ENCODE peak calls at places on chromosomes 7 and 10, in eight cellular contexts. One of them, this sample, is unnamed.

GRCh38 chr7:20647908-20648776 is 32.7 kb downstream of the ABCB5 start:
- DNase-seq in SK-N-SH: peak
- DNase-seq in WTC11: peak
- DNase-seq in A549: peak
- DNase-seq in GM12878: no peak
- DNase-seq in HCT116: peak
- DNase-seq in endothelial cell of umbilical vein: peak
- DNase-seq in HepG2: peak
- DNase-seq in this sample: peak

GRCh38 chr7:138551102-138551501 is 91.0 kb downstream of the TRIM24 start:
- DNase-seq in SK-N-SH: no peak
- DNase-seq in WTC11: no peak
- DNase-seq in A549: no peak
- DNase-seq in GM12878: no peak
- DNase-seq in HCT116: no peak
- DNase-seq in endothelial cell of umbilical vein: no peak
- DNase-seq in HepG2: no peak
- DNase-seq in this sample: no peak

GRCh38 chr10:77625379-77625778 is 12.2 kb downstream of the KCNMA1 start:
- DNase-seq in SK-N-SH: no peak
- DNase-seq in WTC11: no peak
- DNase-seq in A549: no peak
- DNase-seq in GM12878: no peak
- DNase-seq in HCT116: no peak
- DNase-seq in endothelial cell of umbilical vein: no peak
- DNase-seq in HepG2: no peak
- DNase-seq in this sample: no peak

GRCh38 chr7:97006146-97006950 is 995 bp downstream of the DLX6 start:
- DNase-seq in SK-N-SH: peak
- DNase-seq in WTC11: peak
- DNase-seq in A549: peak
- DNase-seq in GM12878: no peak
- DNase-seq in HCT116: no peak
- DNase-seq in endothelial cell of umbilical vein: peak
- DNase-seq in HepG2: peak
- DNase-seq in this sample: peak

GRCh38 chr10:132493246-132493755 is 44.3 kb upstream of the INPP5A start:
- DNase-seq in SK-N-SH: no peak
- DNase-seq in WTC11: peak
- DNase-seq in A549: no peak
- DNase-seq in GM12878: no peak
- DNase-seq in HCT116: no peak
- DNase-seq in endothelial cell of umbilical vein: no peak
- DNase-seq in HepG2: no peak
- DNase-seq in this sample: no peak

GRCh38 chr7:92504563-92504962 is 23.8 kb downstream of the PEX1 start:
- DNase-seq in SK-N-SH: no peak
- DNase-seq in WTC11: no peak
- DNase-seq in A549: no peak
- DNase-seq in GM12878: no peak
- DNase-seq in HCT116: no peak
- DNase-seq in endothelial cell of umbilical vein: no peak
- DNase-seq in HepG2: peak
- DNase-seq in this sample: no peak

GRCh38 chr7:158683541-158683940 is 21.1 kb downstream of the NCAPG2 start:
- DNase-seq in SK-N-SH: no peak
- DNase-seq in WTC11: no peak
- DNase-seq in A549: no peak
- DNase-seq in GM12878: no peak
- DNase-seq in HCT116: no peak
- DNase-seq in endothelial cell of umbilical vein: peak
- DNase-seq in HepG2: peak
- DNase-seq in this sample: no peak

GRCh38 chr10:68871105-68871711 is 29.9 kb upstream of the DDX50 start:
- DNase-seq in SK-N-SH: no peak
- DNase-seq in WTC11: no peak
- DNase-seq in A549: peak
- DNase-seq in GM12878: no peak
- DNase-seq in HCT116: no peak
- DNase-seq in endothelial cell of umbilical vein: no peak
- DNase-seq in HepG2: peak
- DNase-seq in this sample: no peak

GRCh38 chr7:27186450-27187157 is 1.6 kb upstream of the HOXA11 start:
- DNase-seq in SK-N-SH: no peak
- DNase-seq in WTC11: no peak
- DNase-seq in A549: no peak
- DNase-seq in GM12878: no peak
- DNase-seq in HCT116: no peak
- DNase-seq in endothelial cell of umbilical vein: peak
- DNase-seq in HepG2: no peak
- DNase-seq in this sample: no peak

GRCh38 chr7:115249080-115249479 is 327.2 kb downstream of the MDFIC start:
- DNase-seq in SK-N-SH: no peak
- DNase-seq in WTC11: no peak
- DNase-seq in A549: no peak
- DNase-seq in GM12878: no peak
- DNase-seq in HCT116: no peak
- DNase-seq in endothelial cell of umbilical vein: peak
- DNase-seq in HepG2: no peak
- DNase-seq in this sample: no peak

GRCh38 chr7:139242741-139243281 is 11.8 kb downstream of the UBN2 start:
- DNase-seq in SK-N-SH: no peak
- DNase-seq in WTC11: no peak
- DNase-seq in A549: no peak
- DNase-seq in GM12878: no peak
- DNase-seq in HCT116: no peak
- DNase-seq in endothelial cell of umbilical vein: peak
- DNase-seq in HepG2: no peak
- DNase-seq in this sample: no peak

GRCh38 chr10:42974693-42975002 is 102.2 kb upstream of the RET start:
- DNase-seq in SK-N-SH: no peak
- DNase-seq in WTC11: no peak
- DNase-seq in A549: no peak
- DNase-seq in GM12878: no peak
- DNase-seq in HCT116: no peak
- DNase-seq in endothelial cell of umbilical vein: no peak
- DNase-seq in HepG2: no peak
- DNase-seq in this sample: no peak

GRCh38 chr10:13158401-13158800 is 3.0 kb upstream of the MCM10 start:
- DNase-seq in SK-N-SH: no peak
- DNase-seq in WTC11: no peak
- DNase-seq in A549: no peak
- DNase-seq in GM12878: no peak
- DNase-seq in HCT116: no peak
- DNase-seq in endothelial cell of umbilical vein: no peak
- DNase-seq in HepG2: no peak
- DNase-seq in this sample: peak

GRCh38 chr7:83976302-83976701 is 218.3 kb downstream of the SEMA3A start:
- DNase-seq in SK-N-SH: peak
- DNase-seq in WTC11: no peak
- DNase-seq in A549: peak
- DNase-seq in GM12878: no peak
- DNase-seq in HCT116: no peak
- DNase-seq in endothelial cell of umbilical vein: peak
- DNase-seq in HepG2: peak
- DNase-seq in this sample: peak

GRCh38 chr10:44716470-44716869 is 194.7 kb upstream of the TMEM72 start:
- DNase-seq in SK-N-SH: no peak
- DNase-seq in WTC11: no peak
- DNase-seq in A549: no peak
- DNase-seq in GM12878: no peak
- DNase-seq in HCT116: no peak
- DNase-seq in endothelial cell of umbilical vein: no peak
- DNase-seq in HepG2: no peak
- DNase-seq in this sample: no peak

GRCh38 chr10:30755474-30755873 is 125.9 kb upstream of the LYZL2 start:
- DNase-seq in SK-N-SH: no peak
- DNase-seq in WTC11: no peak
- DNase-seq in A549: no peak
- DNase-seq in GM12878: no peak
- DNase-seq in HCT116: no peak
- DNase-seq in endothelial cell of umbilical vein: no peak
- DNase-seq in HepG2: no peak
- DNase-seq in this sample: no peak

GRCh38 chr10:59079386-59080226 is 96.8 kb upstream of the PHYHIPL start:
- DNase-seq in SK-N-SH: no peak
- DNase-seq in WTC11: no peak
- DNase-seq in A549: peak
- DNase-seq in GM12878: no peak
- DNase-seq in HCT116: peak
- DNase-seq in endothelial cell of umbilical vein: peak
- DNase-seq in HepG2: peak
- DNase-seq in this sample: no peak

GRCh38 chr7:87506243-87507180 is 31.0 kb upstream of the ABCB4 start:
- DNase-seq in SK-N-SH: peak
- DNase-seq in WTC11: no peak
- DNase-seq in A549: peak
- DNase-seq in GM12878: no peak
- DNase-seq in HCT116: peak
- DNase-seq in endothelial cell of umbilical vein: peak
- DNase-seq in HepG2: peak
- DNase-seq in this sample: peak
- TF ChIP-seq MAX in SK-N-SH: no peak
- TF ChIP-seq MAX in WTC11: no peak
- TF ChIP-seq MAX in A549: no peak
- TF ChIP-seq MAX in GM12878: no peak
- TF ChIP-seq MAX in HCT116: no peak
- TF ChIP-seq MAX in endothelial cell of umbilical vein: no peak
- TF ChIP-seq MAX in HepG2: no peak
- TF ChIP-seq MAX in this sample: no peak

DNA sequence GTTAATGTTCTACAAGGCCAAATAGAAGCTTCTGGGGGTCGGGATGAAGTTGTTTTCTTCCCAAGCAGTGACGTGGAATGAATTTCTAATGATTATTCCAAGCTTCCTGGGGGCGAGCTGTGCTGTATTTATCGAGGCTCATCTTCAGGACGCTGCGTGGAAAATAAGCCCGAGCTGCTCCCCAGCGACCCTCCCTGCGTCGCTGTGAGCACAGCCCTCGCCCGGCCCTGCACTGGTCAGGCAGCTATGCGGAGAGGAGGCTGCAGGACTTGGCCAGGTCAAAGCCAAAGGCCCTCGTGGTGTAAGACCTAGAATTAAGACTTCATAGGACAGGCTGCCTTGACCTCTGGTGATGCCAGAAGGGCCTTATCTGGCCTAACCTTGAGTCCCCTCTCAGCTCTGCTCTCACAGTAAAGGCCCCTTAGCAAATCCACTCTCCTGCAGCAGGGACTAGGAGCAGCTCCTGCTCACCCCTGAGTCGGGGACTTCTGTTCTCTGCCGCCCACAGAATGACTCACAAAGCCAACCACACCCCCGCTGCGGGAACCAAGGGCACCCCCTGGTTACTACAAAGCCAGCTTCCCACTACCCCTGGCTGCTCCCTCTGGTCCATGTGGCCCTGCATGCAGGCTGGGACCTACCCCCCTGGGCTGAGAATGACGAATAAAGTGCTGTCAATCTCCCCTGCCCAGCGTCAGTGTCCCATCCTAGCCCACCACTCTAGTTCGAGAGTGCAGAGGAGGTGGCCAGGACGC is 501.6 kb downstream of the TCERG1L start:
- DNase-seq in SK-N-SH: no peak
- DNase-seq in WTC11: no peak
- DNase-seq in A549: no peak
- DNase-seq in GM12878: no peak
- DNase-seq in HCT116: no peak
- DNase-seq in endothelial cell of umbilical vein: no peak
- DNase-seq in HepG2: no peak
- DNase-seq in this sample: peak
- TF ChIP-seq MAX in SK-N-SH: no peak
- TF ChIP-seq MAX in WTC11: no peak
- TF ChIP-seq MAX in A549: no peak
- TF ChIP-seq MAX in GM12878: no peak
- TF ChIP-seq MAX in HCT116: no peak
- TF ChIP-seq MAX in endothelial cell of umbilical vein: no peak
- TF ChIP-seq MAX in HepG2: no peak
- TF ChIP-seq MAX in this sample: no peak

DNA sequence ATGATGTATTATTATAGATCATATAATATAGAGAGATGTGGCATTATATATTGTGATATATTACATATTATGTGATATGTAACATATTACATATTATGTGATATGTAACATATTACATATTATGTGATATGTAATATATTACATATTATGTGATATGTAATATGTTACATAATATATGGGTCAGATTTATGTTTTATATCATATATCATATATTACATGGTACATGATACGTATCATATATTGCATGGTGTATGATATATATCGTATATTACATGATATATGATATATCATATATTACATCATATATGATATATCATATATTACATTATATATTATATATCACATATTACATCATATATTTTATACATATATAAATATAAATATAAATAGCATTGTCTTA is 164.1 kb upstream of the NEBL start:
- DNase-seq in SK-N-SH: no peak
- DNase-seq in WTC11: no peak
- DNase-seq in A549: no peak
- DNase-seq in GM12878: no peak
- DNase-seq in HCT116: no peak
- DNase-seq in endothelial cell of umbilical vein: no peak
- DNase-seq in HepG2: no peak
- DNase-seq in this sample: no peak
- TF ChIP-seq MAX in SK-N-SH: no peak
- TF ChIP-seq MAX in WTC11: no peak
- TF ChIP-seq MAX in A549: no peak
- TF ChIP-seq MAX in GM12878: no peak
- TF ChIP-seq MAX in HCT116: no peak
- TF ChIP-seq MAX in endothelial cell of umbilical vein: no peak
- TF ChIP-seq MAX in HepG2: no peak
- TF ChIP-seq MAX in this sample: no peak

GRCh38 chr7:81624650-81625310 is 145.1 kb downstream of the HGF start:
- DNase-seq in SK-N-SH: peak
- DNase-seq in WTC11: no peak
- DNase-seq in A549: no peak
- DNase-seq in GM12878: no peak
- DNase-seq in HCT116: no peak
- DNase-seq in endothelial cell of umbilical vein: no peak
- DNase-seq in HepG2: no peak
- DNase-seq in this sample: no peak
- TF ChIP-seq MAX in SK-N-SH: no peak
- TF ChIP-seq MAX in WTC11: no peak
- TF ChIP-seq MAX in A549: no peak
- TF ChIP-seq MAX in GM12878: no peak
- TF ChIP-seq MAX in HCT116: no peak
- TF ChIP-seq MAX in endothelial cell of umbilical vein: no peak
- TF ChIP-seq MAX in HepG2: no peak
- TF ChIP-seq MAX in this sample: no peak

This sample was measured in NB4.